ENCODE peak calls at places on chromosomes 6 and 20, in five cellular contexts. One of them, this sample, is unnamed.

GRCh38 chr20:61998343-61999121 is 67.1 kb downstream of the TAF4 start:
- DNase-seq in tibial nerve: no peak
- DNase-seq in heart right ventricle: no peak
- DNase-seq in lower lobe of right lung: no peak
- DNase-seq in HepG2: no peak
- DNase-seq in this sample: peak; percentile 33

GRCh38 chr6:36683145-36683655 is 4.7 kb downstream of the CDKN1A start:
- DNase-seq in tibial nerve: no peak
- DNase-seq in heart right ventricle: no peak
- DNase-seq in lower lobe of right lung: no peak
- DNase-seq in HepG2: no peak
- DNase-seq in this sample: no peak

GRCh38 chr6:156703719-156704118 is 73.5 kb upstream of the ARID1B start:
- DNase-seq in tibial nerve: no peak
- DNase-seq in heart right ventricle: no peak
- DNase-seq in lower lobe of right lung: no peak
- DNase-seq in HepG2: no peak
- DNase-seq in this sample: no peak

GRCh38 chr20:21167261-21167660 is 41.4 kb downstream of the KIZ start:
- DNase-seq in tibial nerve: no peak
- DNase-seq in heart right ventricle: no peak
- DNase-seq in lower lobe of right lung: no peak
- DNase-seq in HepG2: no peak
- DNase-seq in this sample: no peak

GRCh38 chr20:50416930-50417329 is 93.3 kb upstream of the PTPN1 start:
- DNase-seq in tibial nerve: no peak
- DNase-seq in heart right ventricle: no peak
- DNase-seq in lower lobe of right lung: no peak
- DNase-seq in HepG2: no peak
- DNase-seq in this sample: no peak

GRCh38 chr20:469746-470490 is 7.6 kb upstream of the TBC1D20 start:
- DNase-seq in tibial nerve: no peak
- DNase-seq in heart right ventricle: no peak
- DNase-seq in lower lobe of right lung: no peak
- DNase-seq in HepG2: no peak
- DNase-seq in this sample: no peak

GRCh38 chr6:72084992-72085569 is 198.7 kb downstream of the RIMS1 start:
- DNase-seq in tibial nerve: no peak
- DNase-seq in heart right ventricle: no peak
- DNase-seq in lower lobe of right lung: no peak
- DNase-seq in HepG2: no peak
- DNase-seq in this sample: no peak

GRCh38 chr6:107361568-107362270 is 97.6 kb downstream of the PDSS2 start:
- DNase-seq in tibial nerve: no peak
- DNase-seq in heart right ventricle: no peak
- DNase-seq in lower lobe of right lung: no peak
- DNase-seq in HepG2: peak; percentile 85
- DNase-seq in this sample: no peak

GRCh38 chr6:27059621-27060425 is 187.7 kb upstream of the PRSS16 start:
- DNase-seq in tibial nerve: no peak
- DNase-seq in heart right ventricle: no peak
- DNase-seq in lower lobe of right lung: no peak
- DNase-seq in HepG2: peak; percentile 42
- DNase-seq in this sample: no peak

GRCh38 chr20:20743511-20744169 is 31.2 kb upstream of the RALGAPA2 start:
- DNase-seq in tibial nerve: peak; percentile 23
- DNase-seq in heart right ventricle: peak; percentile 78
- DNase-seq in lower lobe of right lung: peak; percentile 69
- DNase-seq in HepG2: peak; percentile 57
- DNase-seq in this sample: peak; percentile 78

GRCh38 chr6:29589423-29590048 is 4.6 kb downstream of the OR2H2 start:
- DNase-seq in tibial nerve: no peak
- DNase-seq in heart right ventricle: no peak
- DNase-seq in lower lobe of right lung: no peak
- DNase-seq in HepG2: peak; percentile 40
- DNase-seq in this sample: no peak

GRCh38 chr20:17648306-17648646 is 33.8 kb downstream of the RRBP1 start:
- DNase-seq in tibial nerve: no peak
- DNase-seq in heart right ventricle: peak; percentile 36
- DNase-seq in lower lobe of right lung: peak; percentile 86
- DNase-seq in HepG2: no peak
- DNase-seq in this sample: peak; percentile 62

GRCh38 chr6:69285054-69285453 is 511.8 kb downstream of the LMBRD1 start:
- DNase-seq in tibial nerve: no peak
- DNase-seq in heart right ventricle: no peak
- DNase-seq in lower lobe of right lung: no peak
- DNase-seq in HepG2: no peak
- DNase-seq in this sample: no peak

GRCh38 chr6:142075516-142076101 is 57.1 kb upstream of the GJE1 start:
- DNase-seq in tibial nerve: no peak
- DNase-seq in heart right ventricle: no peak
- DNase-seq in lower lobe of right lung: no peak
- DNase-seq in HepG2: no peak
- DNase-seq in this sample: no peak

GRCh38 chr20:18524646-18525045 is 16.9 kb downstream of the SEC23B start:
- DNase-seq in tibial nerve: no peak
- DNase-seq in heart right ventricle: no peak
- DNase-seq in lower lobe of right lung: no peak
- DNase-seq in HepG2: no peak
- DNase-seq in this sample: no peak

GRCh38 chr6:124029535-124029934 is 225.9 kb downstream of the NKAIN2 start:
- DNase-seq in tibial nerve: no peak
- DNase-seq in heart right ventricle: no peak
- DNase-seq in lower lobe of right lung: no peak
- DNase-seq in HepG2: no peak
- DNase-seq in this sample: no peak

GRCh38 chr6:7073082-7073783 is 34.5 kb upstream of the RREB1 start:
- DNase-seq in tibial nerve: no peak
- DNase-seq in heart right ventricle: no peak
- DNase-seq in lower lobe of right lung: no peak
- DNase-seq in HepG2: no peak
- DNase-seq in this sample: no peak

GRCh38 chr6:112148103-112148502 is 60.7 kb downstream of the FAM229B start:
- DNase-seq in tibial nerve: no peak
- DNase-seq in heart right ventricle: no peak
- DNase-seq in lower lobe of right lung: no peak
- DNase-seq in HepG2: no peak
- DNase-seq in this sample: no peak

GRCh38 chr20:13348301-13349239 is 127.5 kb downstream of the ISM1 start:
- DNase-seq in tibial nerve: no peak
- DNase-seq in heart right ventricle: no peak
- DNase-seq in lower lobe of right lung: no peak
- DNase-seq in HepG2: no peak
- DNase-seq in this sample: no peak

GRCh38 chr6:127554435-127555006 is 22.5 kb upstream of the C6orf58 start:
- DNase-seq in tibial nerve: no peak
- DNase-seq in heart right ventricle: no peak
- DNase-seq in lower lobe of right lung: no peak
- DNase-seq in HepG2: peak; percentile 46
- DNase-seq in this sample: no peak

GRCh38 chr6:12421596-12421995 is 131.4 kb downstream of the EDN1 start:
- DNase-seq in tibial nerve: no peak
- DNase-seq in heart right ventricle: no peak
- DNase-seq in lower lobe of right lung: no peak
- DNase-seq in HepG2: no peak
- DNase-seq in this sample: no peak

GRCh38 chr6:47932575-47932974 is 150.7 kb downstream of the OPN5 start:
- DNase-seq in tibial nerve: no peak
- DNase-seq in heart right ventricle: no peak
- DNase-seq in lower lobe of right lung: no peak
- DNase-seq in HepG2: no peak
- DNase-seq in this sample: no peak

GRCh38 chr6:111592726-111593515 is 12.8 kb downstream of the TRAF3IP2 start:
- DNase-seq in tibial nerve: no peak
- DNase-seq in heart right ventricle: no peak
- DNase-seq in lower lobe of right lung: no peak
- DNase-seq in HepG2: no peak
- DNase-seq in this sample: no peak

GRCh38 chr20:34363062-34364012 is at the start of gene ITCH:
- DNase-seq in tibial nerve: peak; percentile 94
- DNase-seq in heart right ventricle: peak; percentile 96
- DNase-seq in lower lobe of right lung: peak; percentile 99
- DNase-seq in HepG2: peak; percentile 97
- DNase-seq in this sample: peak; percentile 95

GRCh38 chr6:88378639-88379038 is 212.5 kb upstream of the CNR1 start:
- DNase-seq in tibial nerve: no peak
- DNase-seq in heart right ventricle: no peak
- DNase-seq in lower lobe of right lung: no peak
- DNase-seq in HepG2: no peak
- DNase-seq in this sample: no peak

GRCh38 chr20:58650181-58650775 is 805 bp upstream of the STX16 start:
- DNase-seq in tibial nerve: no peak
- DNase-seq in heart right ventricle: peak; percentile 45
- DNase-seq in lower lobe of right lung: peak; percentile 64
- DNase-seq in HepG2: no peak
- DNase-seq in this sample: no peak

GRCh38 chr6:5504078-5504477 is 242.8 kb downstream of the FARS2 start:
- DNase-seq in tibial nerve: no peak
- DNase-seq in heart right ventricle: no peak
- DNase-seq in lower lobe of right lung: no peak
- DNase-seq in HepG2: no peak
- DNase-seq in this sample: no peak

GRCh38 chr6:84635081-84635745 is 129.2 kb downstream of the TBX18 start:
- DNase-seq in tibial nerve: no peak
- DNase-seq in heart right ventricle: no peak
- DNase-seq in lower lobe of right lung: no peak
- DNase-seq in HepG2: no peak
- DNase-seq in this sample: no peak

GRCh38 chr6:108737594-108738546 is 110.4 kb upstream of the ARMC2 start:
- DNase-seq in tibial nerve: no peak
- DNase-seq in heart right ventricle: no peak
- DNase-seq in lower lobe of right lung: no peak
- DNase-seq in HepG2: no peak
- DNase-seq in this sample: peak; percentile 69

GRCh38 chr6:149032599-149033405 is 284.7 kb upstream of the TAB2 start:
- DNase-seq in tibial nerve: no peak
- DNase-seq in heart right ventricle: no peak
- DNase-seq in lower lobe of right lung: no peak
- DNase-seq in HepG2: peak; percentile 98
- DNase-seq in this sample: no peak

GRCh38 chr6:93423542-93423941 is 4.2 kb upstream of the EPHA7 start:
- DNase-seq in tibial nerve: no peak
- DNase-seq in heart right ventricle: no peak
- DNase-seq in lower lobe of right lung: no peak
- DNase-seq in HepG2: peak; percentile 62
- DNase-seq in this sample: no peak

GRCh38 chr6:44133003-44133931 is 5.9 kb downstream of the TMEM63B start:
- DNase-seq in tibial nerve: no peak
- DNase-seq in heart right ventricle: peak; percentile 51
- DNase-seq in lower lobe of right lung: peak; percentile 77
- DNase-seq in HepG2: peak; percentile 68
- DNase-seq in this sample: peak; percentile 79

GRCh38 chr6:35021014-35021413 is 120.1 kb downstream of the TCP11 start:
- DNase-seq in tibial nerve: no peak
- DNase-seq in heart right ventricle: peak; percentile 44
- DNase-seq in lower lobe of right lung: no peak
- DNase-seq in HepG2: no peak
- DNase-seq in this sample: peak; percentile 41

GRCh38 chr20:2206957-2207769 is 88.6 kb upstream of the TGM3 start:
- DNase-seq in tibial nerve: peak; percentile 41
- DNase-seq in heart right ventricle: peak; percentile 79
- DNase-seq in lower lobe of right lung: peak; percentile 86
- DNase-seq in HepG2: peak; percentile 53
- DNase-seq in this sample: peak; percentile 76

GRCh38 chr6:35494161-35494563 is 2.7 kb downstream of the TEAD3 start:
- DNase-seq in tibial nerve: no peak
- DNase-seq in heart right ventricle: no peak
- DNase-seq in lower lobe of right lung: no peak
- DNase-seq in HepG2: no peak
- DNase-seq in this sample: no peak

GRCh38 chr20:23631226-23631822 is 6.4 kb downstream of the CST3 start:
- DNase-seq in tibial nerve: no peak
- DNase-seq in heart right ventricle: no peak
- DNase-seq in lower lobe of right lung: no peak
- DNase-seq in HepG2: no peak
- DNase-seq in this sample: no peak

GRCh38 chr20:61561111-61561830 is 309.2 kb downstream of the CDH4 start:
- DNase-seq in tibial nerve: no peak
- DNase-seq in heart right ventricle: no peak
- DNase-seq in lower lobe of right lung: no peak
- DNase-seq in HepG2: no peak
- DNase-seq in this sample: no peak

GRCh38 chr20:50251992-50252491 is 61.4 kb downstream of the CEBPB start:
- DNase-seq in tibial nerve: no peak
- DNase-seq in heart right ventricle: no peak
- DNase-seq in lower lobe of right lung: no peak
- DNase-seq in HepG2: no peak
- DNase-seq in this sample: peak; percentile 19

GRCh38 chr20:25236450-25237304 is 11.2 kb upstream of the PYGB start:
- DNase-seq in tibial nerve: no peak
- DNase-seq in heart right ventricle: no peak
- DNase-seq in lower lobe of right lung: no peak
- DNase-seq in HepG2: no peak
- DNase-seq in this sample: no peak

GRCh38 chr20:25242231-25242630 is 5.7 kb upstream of the PYGB start:
- DNase-seq in tibial nerve: no peak
- DNase-seq in heart right ventricle: no peak
- DNase-seq in lower lobe of right lung: no peak
- DNase-seq in HepG2: no peak
- DNase-seq in this sample: no peak

GRCh38 chr20:25238319-25239037 is 9.4 kb upstream of the PYGB start:
- DNase-seq in tibial nerve: no peak
- DNase-seq in heart right ventricle: no peak
- DNase-seq in lower lobe of right lung: no peak
- DNase-seq in HepG2: no peak
- DNase-seq in this sample: no peak

GRCh38 chr20:25237610-25238318 is 10.1 kb upstream of the PYGB start:
- DNase-seq in tibial nerve: peak; percentile 65
- DNase-seq in heart right ventricle: no peak
- DNase-seq in lower lobe of right lung: no peak
- DNase-seq in HepG2: peak; percentile 90
- DNase-seq in this sample: peak; percentile 70

GRCh38 chr20:25239387-25240370 is 8.2 kb upstream of the PYGB start:
- DNase-seq in tibial nerve: no peak
- DNase-seq in heart right ventricle: no peak
- DNase-seq in lower lobe of right lung: no peak
- DNase-seq in HepG2: no peak
- DNase-seq in this sample: no peak
- H3K27ac ChIP-seq in tibial nerve: no peak overlapping the region
- H3K27ac ChIP-seq in heart right ventricle: no peak overlapping the region
- H3K27ac ChIP-seq in lower lobe of right lung: no peak overlapping the region
- H3K27ac ChIP-seq in HepG2: no peak overlapping the region
- H3K27ac ChIP-seq in this sample: no peak overlapping the region

GRCh38 chr6:116036075-116036773 is 24.5 kb downstream of the FRK start:
- DNase-seq in tibial nerve: no peak
- DNase-seq in heart right ventricle: no peak
- DNase-seq in lower lobe of right lung: no peak
- DNase-seq in HepG2: no peak
- DNase-seq in this sample: no peak
- H3K4me3 ChIP-seq in tibial nerve: no peak overlapping the region
- H3K4me3 ChIP-seq in heart right ventricle: no peak overlapping the region
- H3K4me3 ChIP-seq in lower lobe of right lung: no peak overlapping the region
- H3K4me3 ChIP-seq in HepG2: no peak overlapping the region
- H3K4me3 ChIP-seq in this sample: peak overlapping the region; percentile 43

GRCh38 chr6:165777680-165778079 is 114.6 kb upstream of the PDE10A start:
- DNase-seq in tibial nerve: no peak
- DNase-seq in heart right ventricle: no peak
- DNase-seq in lower lobe of right lung: no peak
- DNase-seq in HepG2: no peak
- DNase-seq in this sample: no peak
- TF ChIP-seq CTCF in tibial nerve: no peak
- TF ChIP-seq CTCF in heart right ventricle: no peak
- TF ChIP-seq CTCF in lower lobe of right lung: no peak
- TF ChIP-seq CTCF in HepG2: no peak
- TF ChIP-seq CTCF in this sample: no peak

GRCh38 chr6:73636048-73636447 is 17.7 kb downstream of the SLC17A5 start:
- DNase-seq in tibial nerve: no peak
- DNase-seq in heart right ventricle: no peak
- DNase-seq in lower lobe of right lung: no peak
- DNase-seq in HepG2: no peak
- DNase-seq in this sample: no peak
- H3K27ac ChIP-seq in tibial nerve: no peak overlapping the region
- H3K27ac ChIP-seq in heart right ventricle: no peak overlapping the region
- H3K27ac ChIP-seq in lower lobe of right lung: no peak overlapping the region
- H3K27ac ChIP-seq in HepG2: no peak overlapping the region
- H3K27ac ChIP-seq in this sample: no peak overlapping the region

This sample was measured in psoas muscle.